ENCODE peak calls at places on chromosomes 11 and 22, in four cellular contexts. S is SK-N-SH, B is A549, H is K562. I is an unnamed sample.

GRCh38 chr11:88266157-88266556 is 71.4 kb downstream of the CTSC start:
- DNase-seq in H (no peak), B (no peak), S (no peak), I (no peak)

GRCh38 chr22:38503021-38503420 is 3.1 kb downstream of the DDX17 start:
- DNase-seq in H (no peak), S (no peak), B (no peak), I (no peak)

GRCh38 chr11:2208691-2209369 is 37.2 kb upstream of the TH start:
- DNase-seq in H (no peak), B (no peak), S (peak), I (peak)

GRCh38 chr11:19664896-19665548 is 47.6 kb upstream of the NAV2 start:
- DNase-seq in B (no peak), S (no peak), H (no peak), I (no peak)

GRCh38 chr11:88709567-88709966 is 356.2 kb downstream of the GRM5 start:
- DNase-seq in B (no peak), H (no peak), S (no peak), I (no peak)

GRCh38 chr11:5550440-5551095 is 2.2 kb upstream of the OR52H1 start:
- DNase-seq in H (peak), B (no peak), S (no peak), I (no peak)

GRCh38 chr11:69364901-69365300 is 70.9 kb downstream of the MYEOV start:
- DNase-seq in S (no peak), B (no peak), H (no peak), I (no peak)

GRCh38 chr11:96143016-96143670 is 199.9 kb downstream of the MAML2 start:
- DNase-seq in S (no peak), H (no peak), B (no peak), I (no peak)

GRCh38 chr11:78791254-78791653 is 216.6 kb upstream of the NARS2 start:
- DNase-seq in H (no peak), S (no peak), B (no peak), I (no peak)

GRCh38 chr11:8098361-8098760 is 17.4 kb downstream of the TUB start:
- DNase-seq in B (no peak), S (no peak), H (no peak), I (no peak)

GRCh38 chr11:8100605-8101004 is 19.6 kb downstream of the TUB start:
- DNase-seq in S (no peak), B (no peak), H (no peak), I (no peak)

GRCh38 chr11:8100151-8100550 is 19.1 kb downstream of the TUB start:
- DNase-seq in H (no peak), S (no peak), B (no peak), I (no peak)

GRCh38 chr11:8098879-8099278 is 17.9 kb downstream of the TUB start:
- DNase-seq in S (no peak), H (no peak), B (no peak), I (no peak)

DNA sequence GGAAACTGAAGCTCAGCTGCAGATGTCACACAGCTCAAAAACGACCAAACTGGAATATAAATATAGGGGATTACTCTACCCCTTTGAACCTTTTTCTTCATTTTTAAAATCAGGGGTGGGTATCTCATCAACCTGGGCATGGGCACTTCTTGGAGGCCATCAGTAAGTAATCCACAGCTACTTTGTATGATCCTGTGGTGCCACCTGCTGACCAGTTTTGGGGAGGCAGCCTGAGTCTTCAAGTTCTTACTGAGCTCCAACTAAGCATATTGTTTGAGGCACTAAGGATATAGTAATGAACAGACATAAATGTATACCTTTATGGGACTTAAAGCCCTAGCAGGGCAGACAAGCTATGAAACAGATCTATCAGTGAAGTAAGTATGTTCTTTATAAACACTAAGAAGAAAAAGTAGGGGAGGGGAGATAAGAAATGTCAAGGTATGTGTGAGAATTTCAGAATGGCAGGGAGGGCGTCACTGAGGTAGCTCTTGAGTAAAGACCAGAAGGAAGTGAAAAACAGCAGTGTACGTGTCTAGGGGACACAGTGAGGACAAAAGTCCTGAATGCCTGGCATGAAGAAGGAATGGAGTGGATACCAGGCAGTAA is 18.4 kb downstream of the TUB start:
- DNase-seq in B (peak), H (peak), S (peak), I (peak)
- TF ChIP-seq CTCF in B (peak), H (peak), S (peak), I (peak)

GRCh38 chr11:67286621-67287333 is 2.3 kb upstream of the ANKRD13D start:
- DNase-seq in B (no peak), H (no peak), S (no peak), I (no peak)
- TF ChIP-seq CTCF in B (no peak), H (peak), S (no peak), I (no peak)

GRCh38 chr11:122910775-122911174 is 28.2 kb downstream of the JHY start:
- DNase-seq in S (peak), B (no peak), H (peak), I (no peak)
- TF ChIP-seq CTCF in S (peak), B (peak), H (no peak), I (no peak)

DNA sequence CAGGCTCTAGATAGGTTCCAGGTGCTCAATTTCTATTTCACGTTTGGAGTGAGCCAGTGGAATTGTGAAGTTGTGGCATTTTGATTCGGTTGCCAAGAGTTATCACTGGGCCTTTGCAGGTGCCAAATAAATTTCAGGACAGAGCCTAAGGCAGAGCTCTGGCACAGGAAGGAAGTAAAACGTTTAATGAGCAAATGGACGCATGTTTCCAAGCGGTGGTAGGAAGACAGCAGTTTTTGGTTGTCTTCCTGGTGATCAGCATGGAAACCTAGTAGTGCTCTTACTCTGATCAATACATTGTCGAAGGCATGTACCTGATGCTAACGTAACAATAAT is 452 bp downstream of the BIRC3 start:
- DNase-seq in S (no peak), H (no peak), B (no peak), I (no peak)
- TF ChIP-seq CTCF in S (no peak), H (no peak), B (no peak), I (no peak)